ENCODE peak calls at places on chromosome 9, in six cellular contexts. O is GM10248, K is nucleus accumbens, Z is Calu3, E is GM19239, R is dorsolateral prefrontal cortex. H is an unnamed sample.

GRCh38 chr9:73643379-73644013 is 491.8 kb downstream of the ANXA1 start:
- DNase-seq in O (no peak), Z (peak; percentile 8), K (no peak), E (no peak), R (no peak), H (no peak)

GRCh38 chr9:116087246-116087645 is 66.3 kb upstream of the PAPPA start:
- DNase-seq in Z (no peak), R (peak; percentile 28), E (no peak), K (no peak), O (no peak), H (no peak)

GRCh38 chr9:87678650-87679355 is 47.1 kb upstream of the CTSL start:
- DNase-seq in Z (peak; percentile 50), O (peak; percentile 52), R (peak; percentile 76), E (peak; percentile 31), K (no peak), H (peak; percentile 69)

GRCh38 chr9:684950-685340 is 156.6 kb upstream of the DMRT1 start:
- DNase-seq in O (no peak), K (no peak), E (no peak), Z (no peak), R (no peak), H (no peak)

GRCh38 chr9:123064662-123065061 is 31.2 kb downstream of the GPR21 start:
- DNase-seq in E (no peak), K (no peak), Z (no peak), O (no peak), R (no peak), H (no peak)

GRCh38 chr9:127683723-127684122 is 23.1 kb upstream of the CFAP157 start:
- DNase-seq in E (no peak), O (no peak), Z (no peak), R (no peak), K (no peak), H (no peak)

GRCh38 chr9:124658165-124659017 is 112.7 kb downstream of the NR6A1 start:
- DNase-seq in Z (peak; percentile 78), O (peak; percentile 72), R (peak; percentile 82), E (peak; percentile 58), K (peak; percentile 73), H (peak; percentile 30)

GRCh38 chr9:29001006-29001405 is 1427.7 kb upstream of the C9orf72 start:
- DNase-seq in Z (no peak), E (no peak), K (no peak), R (no peak), O (no peak), H (no peak)

GRCh38 chr9:33202552-33203300 is 35.6 kb upstream of the B4GALT1 start:
- DNase-seq in Z (no peak), O (peak; percentile 79), K (no peak), R (no peak), E (peak; percentile 61), H (no peak)

GRCh38 chr9:129717991-129718390 is 34.9 kb downstream of the PTGES start:
- DNase-seq in Z (no peak), R (no peak), E (no peak), K (no peak), O (no peak), H (no peak)

GRCh38 chr9:104826109-104826775 is 62.3 kb downstream of the NIPSNAP3B start:
- DNase-seq in R (no peak), K (no peak), O (no peak), E (no peak), Z (no peak), H (no peak)

GRCh38 chr9:137439158-137439714 is 1.9 kb downstream of the ENTPD8 start:
- DNase-seq in E (no peak), O (no peak), R (no peak), Z (no peak), K (no peak), H (no peak)

GRCh38 chr9:69773258-69773657 is 13.4 kb upstream of the PTAR1 start:
- DNase-seq in E (no peak), O (no peak), K (no peak), Z (no peak), R (no peak), H (no peak)

GRCh38 chr9:13598738-13599137 is 319.2 kb upstream of the MPDZ start:
- DNase-seq in E (no peak), Z (no peak), K (no peak), O (no peak), R (no peak), H (no peak)

GRCh38 chr9:110555971-110556370 is 23.6 kb downstream of the SVEP1 start:
- DNase-seq in K (no peak), E (no peak), R (no peak), Z (no peak), O (no peak), H (no peak)

H was measured in WTC11.